ENCODE peak calls at places on chromosomes 5 and 9, in five cellular contexts. R, H, X, E and Y are unnamed samples.

GRCh38 chr5:97163360-97163764 is 19.7 kb downstream of the RIOK2 start:
- DNase-seq in R (no peak), H (no peak), X (peak), E (peak), Y (no peak)

GRCh38 chr5:11468334-11469039 is 435.8 kb downstream of the CTNND2 start:
- DNase-seq in R (no peak), H (no peak), X (no peak), E (peak), Y (peak)

GRCh38 chr5:103232393-103232999 is 26.1 kb upstream of the MACIR start:
- DNase-seq in R (peak), H (no peak), X (peak), E (peak), Y (no peak)

GRCh38 chr5:173880306-173880985 is 7.7 kb upstream of the CPEB4 start:
- DNase-seq in R (no peak), H (no peak), X (no peak), E (peak), Y (peak)

GRCh38 chr5:132747693-132748440 is 641 bp downstream of the CCNI2 start:
- DNase-seq in R (peak), H (no peak), X (no peak), E (no peak), Y (no peak)

GRCh38 chr5:132714456-132715307 is 22.7 kb downstream of the KIF3A start:
- DNase-seq in R (peak), H (no peak), X (peak), E (peak), Y (no peak)

GRCh38 chr5:180598316-180598701 is 7.0 kb upstream of the SCGB3A1 start:
- DNase-seq in R (no peak), H (no peak), X (no peak), E (no peak), Y (no peak)

GRCh38 chr9:124708633-124709032 is 62.5 kb downstream of the NR6A1 start:
- DNase-seq in R (no peak), H (no peak), X (no peak), E (peak), Y (peak)

GRCh38 chr5:35876454-35876853 is 19.8 kb downstream of the IL7R start:
- DNase-seq in R (no peak), H (no peak), X (no peak), E (peak), Y (no peak)

GRCh38 chr9:138123086-138123485 is 245.5 kb downstream of the CACNA1B start:
- DNase-seq in R (no peak), H (peak), X (no peak), E (no peak), Y (no peak)

GRCh38 chr5:41670854-41671791 is 160.7 kb upstream of the PLCXD3 start:
- DNase-seq in R (peak), H (no peak), X (no peak), E (no peak), Y (no peak)

GRCh38 chr9:131587331-131587730 is 42.0 kb downstream of the PRRT1B start:
- DNase-seq in R (no peak), H (no peak), X (no peak), E (no peak), Y (no peak)

GRCh38 chr5:149125386-149125891 is 15.9 kb upstream of the ABLIM3 start:
- DNase-seq in R (peak), H (no peak), X (no peak), E (peak), Y (no peak)

GRCh38 chr5:127958421-127959011 is 125.0 kb upstream of the SLC12A2 start:
- DNase-seq in R (no peak), H (no peak), X (no peak), E (no peak), Y (no peak)

GRCh38 chr9:112500842-112501241 is 14.2 kb downstream of the KIAA1958 start:
- DNase-seq in R (no peak), H (no peak), X (no peak), E (no peak), Y (no peak)

GRCh38 chr5:1931590-1932138 is 48.9 kb upstream of the IRX4 start:
- DNase-seq in R (peak), H (no peak), X (peak), E (no peak), Y (no peak)

GRCh38 chr9:126692759-126693427 is 79.2 kb downstream of the LMX1B start:
- DNase-seq in R (no peak), H (peak), X (no peak), E (no peak), Y (no peak)

GRCh38 chr5:128674837-128675446 is 136.9 kb upstream of the FBN2 start:
- DNase-seq in R (peak), H (no peak), X (peak), E (peak), Y (no peak)